ENCODE peak calls at places on chromosomes 7 and 10, in eight cellular contexts. One of them, this sample, is unnamed.
A peak's percentile ranks its signal among the peaks of the same experiment; 100 is the strongest.

GRCh38 chr10:91590142-91590903 is 42.5 kb downstream of the PPP1R3C start:
- DNase-seq in BE2C: no peak
- DNase-seq in nephron progenitor cell: no peak
- DNase-seq in suprapubic skin: no peak
- DNase-seq in type B pancreatic cell: no peak
- DNase-seq in thoracic aorta: peak; percentile 61
- DNase-seq in PC-3: peak; percentile 92
- DNase-seq in GM23338: no peak
- DNase-seq in this sample: peak; percentile 88

GRCh38 chr7:44095781-44096180 is 8.4 kb upstream of the AEBP1 start:
- DNase-seq in BE2C: no peak
- DNase-seq in nephron progenitor cell: no peak
- DNase-seq in suprapubic skin: no peak
- DNase-seq in type B pancreatic cell: no peak
- DNase-seq in thoracic aorta: no peak
- DNase-seq in PC-3: no peak
- DNase-seq in GM23338: no peak
- DNase-seq in this sample: no peak

GRCh38 chr10:29603516-29603915 is 31.3 kb downstream of the SVIL start:
- DNase-seq in BE2C: no peak
- DNase-seq in nephron progenitor cell: no peak
- DNase-seq in suprapubic skin: no peak
- DNase-seq in type B pancreatic cell: peak; percentile 16
- DNase-seq in thoracic aorta: no peak
- DNase-seq in PC-3: no peak
- DNase-seq in GM23338: no peak
- DNase-seq in this sample: no peak

GRCh38 chr10:90987383-90987782 is 66.5 kb upstream of the ANKRD1 start:
- DNase-seq in BE2C: no peak
- DNase-seq in nephron progenitor cell: no peak
- DNase-seq in suprapubic skin: no peak
- DNase-seq in type B pancreatic cell: no peak
- DNase-seq in thoracic aorta: no peak
- DNase-seq in PC-3: no peak
- DNase-seq in GM23338: no peak
- DNase-seq in this sample: no peak

GRCh38 chr7:1380821-1381580 is 78.3 kb downstream of the MICALL2 start:
- DNase-seq in BE2C: no peak
- DNase-seq in nephron progenitor cell: no peak
- DNase-seq in suprapubic skin: no peak
- DNase-seq in type B pancreatic cell: no peak
- DNase-seq in thoracic aorta: no peak
- DNase-seq in PC-3: no peak
- DNase-seq in GM23338: no peak
- DNase-seq in this sample: no peak

GRCh38 chr10:94131885-94132284 is 138.2 kb downstream of the PLCE1 start:
- DNase-seq in BE2C: no peak
- DNase-seq in nephron progenitor cell: no peak
- DNase-seq in suprapubic skin: no peak
- DNase-seq in type B pancreatic cell: no peak
- DNase-seq in thoracic aorta: no peak
- DNase-seq in PC-3: peak; percentile 61
- DNase-seq in GM23338: no peak
- DNase-seq in this sample: peak; percentile 44

GRCh38 chr7:31111109-31111451 is 59.0 kb downstream of the ADCYAP1R1 start:
- DNase-seq in BE2C: no peak
- DNase-seq in nephron progenitor cell: no peak
- DNase-seq in suprapubic skin: no peak
- DNase-seq in type B pancreatic cell: no peak
- DNase-seq in thoracic aorta: no peak
- DNase-seq in PC-3: no peak
- DNase-seq in GM23338: no peak
- DNase-seq in this sample: no peak

GRCh38 chr10:129962092-129962494 is 2.0 kb downstream of the EBF3 start:
- DNase-seq in BE2C: no peak
- DNase-seq in nephron progenitor cell: no peak
- DNase-seq in suprapubic skin: no peak
- DNase-seq in type B pancreatic cell: peak; percentile 61
- DNase-seq in thoracic aorta: no peak
- DNase-seq in PC-3: no peak
- DNase-seq in GM23338: no peak
- DNase-seq in this sample: no peak

GRCh38 chr10:115082521-115082920 is 10.6 kb upstream of the ATRNL1 start:
- DNase-seq in BE2C: no peak
- DNase-seq in nephron progenitor cell: no peak
- DNase-seq in suprapubic skin: no peak
- DNase-seq in type B pancreatic cell: no peak
- DNase-seq in thoracic aorta: no peak
- DNase-seq in PC-3: no peak
- DNase-seq in GM23338: no peak
- DNase-seq in this sample: peak; percentile 19

GRCh38 chr10:3813267-3813666 is 28.3 kb upstream of the KLF6 start:
- DNase-seq in BE2C: no peak
- DNase-seq in nephron progenitor cell: no peak
- DNase-seq in suprapubic skin: no peak
- DNase-seq in type B pancreatic cell: no peak
- DNase-seq in thoracic aorta: no peak
- DNase-seq in PC-3: no peak
- DNase-seq in GM23338: no peak
- DNase-seq in this sample: no peak

GRCh38 chr7:140541513-140542192 is 62.3 kb upstream of the MKRN1 start:
- DNase-seq in BE2C: peak; percentile 79
- DNase-seq in nephron progenitor cell: peak; percentile 76
- DNase-seq in suprapubic skin: no peak
- DNase-seq in type B pancreatic cell: no peak
- DNase-seq in thoracic aorta: no peak
- DNase-seq in PC-3: peak; percentile 87
- DNase-seq in GM23338: peak; percentile 96
- DNase-seq in this sample: peak; percentile 91

GRCh38 chr7:147937428-147937827 is 653.1 kb upstream of the C7orf33 start:
- DNase-seq in BE2C: peak; percentile 9
- DNase-seq in nephron progenitor cell: no peak
- DNase-seq in suprapubic skin: no peak
- DNase-seq in type B pancreatic cell: no peak
- DNase-seq in thoracic aorta: no peak
- DNase-seq in PC-3: peak; percentile 49
- DNase-seq in GM23338: no peak
- DNase-seq in this sample: no peak

GRCh38 chr10:71074176-71074755 is 138.1 kb upstream of the UNC5B start:
- DNase-seq in BE2C: peak; percentile 40
- DNase-seq in nephron progenitor cell: peak; percentile 50
- DNase-seq in suprapubic skin: peak; percentile 22
- DNase-seq in type B pancreatic cell: no peak
- DNase-seq in thoracic aorta: no peak
- DNase-seq in PC-3: peak; percentile 86
- DNase-seq in GM23338: no peak
- DNase-seq in this sample: no peak

GRCh38 chr10:84537447-84537931 is 209.1 kb downstream of the CCSER2 start:
- DNase-seq in BE2C: peak; percentile 49
- DNase-seq in nephron progenitor cell: peak; percentile 58
- DNase-seq in suprapubic skin: no peak
- DNase-seq in type B pancreatic cell: no peak
- DNase-seq in thoracic aorta: no peak
- DNase-seq in PC-3: peak; percentile 75
- DNase-seq in GM23338: peak; percentile 92
- DNase-seq in this sample: peak; percentile 50

GRCh38 chr10:70321897-70322890 is 38.4 kb upstream of the NPFFR1 start:
- DNase-seq in BE2C: no peak
- DNase-seq in nephron progenitor cell: no peak
- DNase-seq in suprapubic skin: no peak
- DNase-seq in type B pancreatic cell: no peak
- DNase-seq in thoracic aorta: no peak
- DNase-seq in PC-3: no peak
- DNase-seq in GM23338: no peak
- DNase-seq in this sample: no peak

GRCh38 chr7:158369866-158370265 is 217.8 kb downstream of the PTPRN2 start:
- DNase-seq in BE2C: no peak
- DNase-seq in nephron progenitor cell: no peak
- DNase-seq in suprapubic skin: peak; percentile 36
- DNase-seq in type B pancreatic cell: no peak
- DNase-seq in thoracic aorta: no peak
- DNase-seq in PC-3: no peak
- DNase-seq in GM23338: no peak
- DNase-seq in this sample: no peak

GRCh38 chr10:97406064-97406463 is 4.9 kb upstream of the RRP12 start:
- DNase-seq in BE2C: no peak
- DNase-seq in nephron progenitor cell: no peak
- DNase-seq in suprapubic skin: no peak
- DNase-seq in type B pancreatic cell: no peak
- DNase-seq in thoracic aorta: no peak
- DNase-seq in PC-3: no peak
- DNase-seq in GM23338: no peak
- DNase-seq in this sample: no peak

GRCh38 chr10:97408496-97408992 is 7.4 kb upstream of the RRP12 start:
- DNase-seq in BE2C: no peak
- DNase-seq in nephron progenitor cell: no peak
- DNase-seq in suprapubic skin: no peak
- DNase-seq in type B pancreatic cell: no peak
- DNase-seq in thoracic aorta: no peak
- DNase-seq in PC-3: peak; percentile 64
- DNase-seq in GM23338: no peak
- DNase-seq in this sample: no peak

GRCh38 chr10:97404044-97404443 is 2.9 kb upstream of the RRP12 start:
- DNase-seq in BE2C: no peak
- DNase-seq in nephron progenitor cell: no peak
- DNase-seq in suprapubic skin: no peak
- DNase-seq in type B pancreatic cell: no peak
- DNase-seq in thoracic aorta: no peak
- DNase-seq in PC-3: no peak
- DNase-seq in GM23338: no peak
- DNase-seq in this sample: no peak

GRCh38 chr10:97407952-97408248 is 6.8 kb upstream of the RRP12 start:
- DNase-seq in BE2C: no peak
- DNase-seq in nephron progenitor cell: no peak
- DNase-seq in suprapubic skin: no peak
- DNase-seq in type B pancreatic cell: no peak
- DNase-seq in thoracic aorta: no peak
- DNase-seq in PC-3: no peak
- DNase-seq in GM23338: no peak
- DNase-seq in this sample: no peak

DNA sequence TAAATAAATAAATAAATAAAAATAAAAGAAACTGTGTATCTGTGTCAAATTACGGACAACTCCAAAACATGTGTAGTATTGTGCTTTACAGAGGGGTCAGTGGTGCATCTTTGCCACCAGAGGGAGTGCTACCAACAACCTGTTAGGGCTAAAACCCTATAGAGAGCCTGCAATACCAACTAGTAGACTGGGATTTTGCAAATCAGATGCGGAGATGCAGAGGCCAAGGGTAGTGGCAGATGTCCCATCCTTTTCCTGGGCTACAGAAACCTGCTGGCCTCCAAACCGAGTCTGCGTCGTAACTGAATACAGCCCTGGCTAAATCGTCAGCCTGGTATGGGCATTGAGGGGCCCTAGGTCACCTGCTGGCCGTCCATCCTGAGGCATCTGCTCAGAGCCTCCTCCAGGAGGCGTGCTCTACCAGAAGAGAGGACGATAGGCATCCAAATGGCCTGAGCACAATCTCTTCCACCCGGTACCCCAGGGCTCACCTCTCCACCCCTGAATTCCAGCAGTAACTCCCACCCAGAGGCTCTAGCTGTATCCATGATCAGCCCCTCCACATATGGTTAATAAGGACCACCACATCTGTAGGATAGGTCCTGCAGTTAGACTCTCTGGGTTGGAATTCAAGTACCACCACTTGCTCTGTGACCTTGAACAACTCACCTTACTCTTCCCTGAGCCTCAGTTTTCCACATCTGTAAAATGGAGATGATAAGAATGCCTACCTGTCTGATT is 6.2 kb upstream of the RRP12 start:
- DNase-seq in BE2C: peak; percentile 68
- DNase-seq in nephron progenitor cell: peak; percentile 53
- DNase-seq in suprapubic skin: no peak
- DNase-seq in type B pancreatic cell: no peak
- DNase-seq in thoracic aorta: no peak
- DNase-seq in PC-3: peak; percentile 71
- DNase-seq in GM23338: peak; percentile 90
- DNase-seq in this sample: peak; percentile 72
- TF ChIP-seq CTCF in BE2C: peak; percentile 83
- TF ChIP-seq CTCF in nephron progenitor cell: peak; percentile 90
- TF ChIP-seq CTCF in suprapubic skin: peak; percentile 79
- TF ChIP-seq CTCF in type B pancreatic cell: peak; percentile 94
- TF ChIP-seq CTCF in thoracic aorta: peak; percentile 82
- TF ChIP-seq CTCF in PC-3: peak; percentile 76
- TF ChIP-seq CTCF in GM23338: peak; percentile 96
- TF ChIP-seq CTCF in this sample: peak; percentile 90

DNA sequence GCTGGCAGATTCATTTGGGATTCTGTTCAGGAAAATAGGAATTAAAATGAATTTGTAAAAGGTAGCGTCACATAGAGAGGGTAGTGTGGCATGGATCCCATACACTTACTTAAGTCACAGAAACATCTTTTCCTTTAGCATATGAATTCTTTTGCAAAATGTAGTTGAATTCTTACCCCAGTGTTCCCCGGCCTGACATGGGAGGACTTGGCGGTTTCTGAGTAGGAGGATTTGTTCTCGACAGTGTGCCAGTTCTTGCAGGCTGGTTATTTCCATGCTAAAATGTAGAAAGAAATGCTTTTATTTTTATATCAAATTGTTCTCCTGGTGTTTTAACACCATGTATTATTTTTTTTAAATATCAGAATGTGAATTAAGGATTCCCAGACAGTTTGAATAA is 72.6 kb downstream of the PDSS1 start:
- DNase-seq in BE2C: no peak
- DNase-seq in nephron progenitor cell: no peak
- DNase-seq in suprapubic skin: no peak
- DNase-seq in type B pancreatic cell: no peak
- DNase-seq in thoracic aorta: no peak
- DNase-seq in PC-3: no peak
- DNase-seq in GM23338: peak; percentile 16
- DNase-seq in this sample: no peak
- TF ChIP-seq CTCF in BE2C: no peak
- TF ChIP-seq CTCF in nephron progenitor cell: no peak
- TF ChIP-seq CTCF in suprapubic skin: no peak
- TF ChIP-seq CTCF in type B pancreatic cell: no peak
- TF ChIP-seq CTCF in thoracic aorta: no peak
- TF ChIP-seq CTCF in PC-3: no peak
- TF ChIP-seq CTCF in GM23338: no peak
- TF ChIP-seq CTCF in this sample: no peak

DNA sequence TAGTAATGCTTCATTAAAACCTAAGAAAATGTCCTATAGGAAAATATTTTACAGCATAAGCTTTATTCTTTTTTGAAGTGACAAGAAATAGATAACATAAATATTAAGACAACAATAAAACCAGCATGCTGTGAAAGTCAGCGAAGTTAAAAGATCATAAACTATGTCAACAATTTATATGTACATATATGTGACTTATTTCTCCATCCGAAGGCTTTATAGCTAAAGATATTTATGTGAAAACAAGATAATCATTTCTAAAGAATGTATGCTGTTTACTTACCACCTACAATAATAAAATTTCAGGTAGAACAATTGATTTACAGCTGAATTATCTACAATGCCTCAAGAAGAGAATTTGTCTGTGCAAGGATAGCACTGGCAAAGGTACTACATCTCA is 283.4 kb downstream of the CRPPA start:
- DNase-seq in BE2C: no peak
- DNase-seq in nephron progenitor cell: no peak
- DNase-seq in suprapubic skin: no peak
- DNase-seq in type B pancreatic cell: no peak
- DNase-seq in thoracic aorta: no peak
- DNase-seq in PC-3: peak; percentile 16
- DNase-seq in GM23338: no peak
- DNase-seq in this sample: no peak
- TF ChIP-seq CTCF in BE2C: no peak
- TF ChIP-seq CTCF in nephron progenitor cell: no peak
- TF ChIP-seq CTCF in suprapubic skin: no peak
- TF ChIP-seq CTCF in type B pancreatic cell: no peak
- TF ChIP-seq CTCF in thoracic aorta: no peak
- TF ChIP-seq CTCF in PC-3: no peak
- TF ChIP-seq CTCF in GM23338: no peak
- TF ChIP-seq CTCF in this sample: no peak

GRCh38 chr10:79234391-79235318 is 112.6 kb upstream of the PPIF start:
- DNase-seq in BE2C: no peak
- DNase-seq in nephron progenitor cell: no peak
- DNase-seq in suprapubic skin: no peak
- DNase-seq in type B pancreatic cell: no peak
- DNase-seq in thoracic aorta: no peak
- DNase-seq in PC-3: peak; percentile 83
- DNase-seq in GM23338: no peak
- DNase-seq in this sample: peak; percentile 8
- TF ChIP-seq CTCF in BE2C: no peak
- TF ChIP-seq CTCF in nephron progenitor cell: no peak
- TF ChIP-seq CTCF in suprapubic skin: no peak
- TF ChIP-seq CTCF in type B pancreatic cell: no peak
- TF ChIP-seq CTCF in thoracic aorta: no peak
- TF ChIP-seq CTCF in PC-3: no peak
- TF ChIP-seq CTCF in GM23338: no peak
- TF ChIP-seq CTCF in this sample: peak; percentile 33

This sample was measured in HFFc6.